ENCODE peak calls at places on chromosomes 2 and 18, in eight cellular contexts. S is WERI-Rb-1; M is dorsolateral prefrontal cortex; C is skeletal muscle cell; D is CD8-positive, alpha-beta memory T cell; B is cardiac fibroblast; U is mammary epithelial cell; K is CD4-positive, alpha-beta memory T cell. A is an unnamed sample.

GRCh38 chr2:71000780-71001591 is 6.3 kb upstream of the TEX261 start:
- DNase-seq in U (peak; percentile 35), S (peak; percentile 84), M (no peak), B (peak; percentile 75), C (no peak), D (peak; percentile 74), K (peak; percentile 76), A (peak; percentile 72)

GRCh38 chr2:153935511-153935910 is 63.8 kb downstream of the GALNT13 start:
- DNase-seq in C (no peak), M (no peak), S (no peak), B (no peak), D (no peak), K (no peak), U (no peak), A (no peak)

GRCh38 chr18:13471971-13472628 is 253.5 kb downstream of the LDLRAD4 start:
- DNase-seq in M (no peak), S (no peak), K (no peak), B (no peak), U (no peak), C (no peak), D (no peak), A (no peak)

GRCh38 chr2:152486048-152486736 is 151.2 kb downstream of the FMNL2 start:
- DNase-seq in M (no peak), B (no peak), U (no peak), K (no peak), D (no peak), S (no peak), C (no peak), A (no peak)

GRCh38 chr18:63158676-63159291 is 160.8 kb downstream of the BCL2 start:
- DNase-seq in K (no peak), M (no peak), B (no peak), D (no peak), U (no peak), C (no peak), S (no peak), A (no peak)

GRCh38 chr2:3575534-3576324 is 669 bp downstream of the RPS7 start:
- DNase-seq in D (peak; percentile 32), S (peak; percentile 30), U (peak; percentile 14), M (no peak), K (peak; percentile 19), B (no peak), C (no peak), A (no peak)

GRCh38 chr18:59033361-59033760 is 106.3 kb upstream of the SEC11C start:
- DNase-seq in S (no peak), K (no peak), U (no peak), C (no peak), D (no peak), B (no peak), M (no peak), A (no peak)

GRCh38 chr2:64738026-64738425 is 84.3 kb upstream of the SERTAD2 start:
- DNase-seq in B (no peak), D (no peak), K (no peak), M (no peak), U (no peak), C (no peak), S (no peak), A (no peak)

GRCh38 chr18:78393463-78393862 is 586.2 kb upstream of the SALL3 start:
- DNase-seq in M (no peak), U (no peak), B (no peak), C (no peak), K (no peak), D (no peak), S (no peak), A (no peak)

GRCh38 chr2:30106543-30106942 is 40.3 kb upstream of the YPEL5 start:
- DNase-seq in K (no peak), B (peak; percentile 50), D (no peak), M (no peak), C (no peak), U (peak; percentile 5), S (no peak), A (no peak)

GRCh38 chr2:113895301-113895700 is 5.4 kb downstream of the ACTR3 start:
- DNase-seq in S (no peak), C (no peak), K (no peak), M (no peak), U (no peak), B (no peak), D (no peak), A (no peak)

GRCh38 chr2:63127594-63127993 is 77.0 kb downstream of the OTX1 start:
- DNase-seq in M (no peak), U (no peak), B (no peak), D (no peak), C (no peak), S (no peak), K (no peak), A (no peak)

GRCh38 chr18:24817150-24818068 is 357.0 kb downstream of the HRH4 start:
- DNase-seq in U (no peak), S (no peak), D (no peak), C (no peak), B (no peak), M (no peak), K (no peak), A (no peak)

DNA sequence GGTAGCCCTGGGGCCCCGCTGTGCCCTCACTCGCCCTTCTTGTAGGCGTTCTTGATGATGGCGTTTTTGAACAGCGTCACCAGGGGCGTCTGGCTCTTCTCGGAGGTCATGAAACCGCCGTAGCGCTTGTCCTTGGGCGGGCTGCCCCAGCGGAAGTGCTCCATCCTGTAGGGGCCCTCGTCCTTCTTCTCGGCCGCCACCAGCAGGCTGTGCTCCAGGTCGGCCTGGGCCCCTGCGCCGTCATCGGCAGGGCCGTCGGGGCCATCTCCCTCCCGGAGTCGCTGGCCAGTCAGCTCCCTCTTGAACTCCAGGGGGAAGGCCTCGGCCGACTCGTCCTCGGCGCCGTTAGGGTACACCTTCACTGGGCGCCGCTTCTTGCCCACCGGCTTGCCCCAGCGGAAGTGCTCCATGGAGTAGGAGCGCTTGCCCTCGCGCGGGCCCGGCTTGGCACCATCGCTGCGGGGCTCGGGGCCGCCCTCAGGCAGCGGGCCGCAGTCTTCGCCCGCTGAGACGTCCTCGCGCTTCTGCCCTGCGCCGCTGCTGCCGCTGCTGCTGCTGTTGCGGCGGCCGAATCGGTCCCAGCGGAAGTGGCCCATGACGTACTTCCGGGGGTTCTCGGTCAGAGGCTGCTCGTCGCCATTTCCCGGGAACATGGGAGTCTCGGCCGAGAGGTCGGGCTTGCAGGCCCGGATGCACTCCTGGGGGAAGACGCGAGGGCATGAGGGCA is 7.2 kb downstream of the POMC start:
- DNase-seq in K (peak; percentile 39), C (no peak), B (peak; percentile 40), S (no peak), U (no peak), D (peak; percentile 59), M (no peak), A (no peak)
- H3K4me3 ChIP-seq in K (peak overlapping the region; percentile 33), C (peak overlapping the region; percentile 17), B (no peak overlapping the region), S (no peak overlapping the region), U (no peak overlapping the region), D (peak overlapping the region; percentile 43), M (peak overlapping the region; percentile 48), A (no peak overlapping the region)

DNA sequence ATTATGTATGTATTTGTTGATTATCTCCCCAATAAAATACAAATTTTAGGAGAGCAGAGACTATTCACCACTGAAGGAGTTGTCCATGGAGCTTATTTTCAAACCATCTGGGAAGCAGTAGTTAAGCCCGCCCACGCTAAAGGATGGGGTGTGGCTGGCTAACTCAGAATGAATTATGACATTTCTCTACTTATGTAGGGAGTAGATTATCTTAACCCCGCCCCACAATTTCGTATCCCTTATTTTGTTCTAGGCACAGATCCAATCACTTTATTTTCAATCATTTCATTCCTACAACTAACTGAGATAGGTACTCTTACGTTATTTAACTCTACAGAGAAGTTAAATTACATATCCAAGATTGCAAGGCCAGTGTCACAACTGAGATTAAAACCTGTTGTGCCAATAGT is 1.4 kb upstream of the LAPTM4A start:
- DNase-seq in U (peak; percentile 76), M (no peak), D (no peak), B (peak; percentile 92), S (peak; percentile 80), K (no peak), C (peak; percentile 82), A (no peak)
- H3K4me3 ChIP-seq in U (peak overlapping the region; percentile 97), M (peak overlapping the region; percentile 84), D (peak overlapping the region; percentile 96), B (peak overlapping the region; percentile 88), S (peak overlapping the region; percentile 98), K (no peak overlapping the region), C (peak overlapping the region; percentile 80), A (peak overlapping the region; percentile 65)

GRCh38 chr2:67854798-67855197 is 208.0 kb downstream of the C1D start:
- DNase-seq in K (no peak), B (no peak), C (no peak), M (no peak), S (peak; percentile 17), U (no peak), D (no peak), A (no peak)

GRCh38 chr2:67858886-67859285 is 203.9 kb downstream of the C1D start:
- DNase-seq in D (no peak), U (no peak), S (no peak), B (no peak), K (no peak), C (no peak), M (no peak), A (no peak)

GRCh38 chr2:67856866-67857265 is 205.9 kb downstream of the C1D start:
- DNase-seq in C (no peak), D (no peak), K (no peak), B (no peak), S (no peak), M (no peak), U (no peak), A (no peak)

GRCh38 chr2:67854103-67854502 is 208.7 kb downstream of the C1D start:
- DNase-seq in B (no peak), U (peak; percentile 5), D (no peak), S (no peak), M (no peak), C (no peak), K (no peak), A (no peak)

GRCh38 chr2:67857836-67858235 is 205.0 kb downstream of the C1D start:
- DNase-seq in D (no peak), U (no peak), B (no peak), K (no peak), S (no peak), C (no peak), M (no peak), A (no peak)
- H3K4me3 ChIP-seq in D (no peak overlapping the region), U (no peak overlapping the region), B (no peak overlapping the region), K (no peak overlapping the region), S (no peak overlapping the region), C (no peak overlapping the region), M (no peak overlapping the region), A (no peak overlapping the region)

GRCh38 chr2:35858216-35858615 is 497.4 kb upstream of the CRIM1 start:
- DNase-seq in C (no peak), S (no peak), D (no peak), K (no peak), U (no peak), B (no peak), M (no peak), A (no peak)
- H3K4me3 ChIP-seq in C (no peak overlapping the region), S (no peak overlapping the region), D (no peak overlapping the region), K (no peak overlapping the region), U (no peak overlapping the region), B (no peak overlapping the region), M (no peak overlapping the region), A (no peak overlapping the region)